ENCODE peak calls at places on chromosome 20, in five cellular contexts. B, X, Y, F and I are unnamed samples.

GRCh38 chr20:44039741-44040140 is 125.1 kb downstream of the TOX2 start:
- DNase-seq in B (no peak), X (no peak), Y (no peak), F (no peak), I (peak)

GRCh38 chr20:39893013-39893685 is 795.9 kb downstream of the MAFB start:
- DNase-seq in B (peak), X (no peak), Y (no peak), F (no peak), I (no peak)

GRCh38 chr20:54098044-54098443 is 27.6 kb upstream of the BCAS1 start:
- DNase-seq in B (no peak), X (no peak), Y (no peak), F (no peak), I (no peak)

GRCh38 chr20:60210779-60211617 is 252.8 kb downstream of the CDH26 start:
- DNase-seq in B (peak), X (peak), Y (peak), F (peak), I (peak)

GRCh38 chr20:32557284-32557683 is 27.8 kb downstream of the NOL4L start:
- DNase-seq in B (no peak), X (no peak), Y (no peak), F (no peak), I (no peak)

GRCh38 chr20:33673411-33674293 is 576 bp downstream of the NECAB3 start:
- DNase-seq in B (no peak), X (peak), Y (no peak), F (no peak), I (no peak)

GRCh38 chr20:62022575-62023139 is 43.0 kb downstream of the TAF4 start:
- DNase-seq in B (no peak), X (no peak), Y (no peak), F (no peak), I (no peak)

GRCh38 chr20:36768768-36769430 is 4.7 kb downstream of the DSN1 start:
- DNase-seq in B (no peak), X (no peak), Y (no peak), F (no peak), I (no peak)

GRCh38 chr20:16106191-16106849 is 466.9 kb downstream of the KIF16B start:
- DNase-seq in B (no peak), X (no peak), Y (no peak), F (no peak), I (no peak)

GRCh38 chr20:19757973-19758887 is at the start of gene RIN2:
- DNase-seq in B (peak), X (peak), Y (no peak), F (peak), I (peak)

GRCh38 chr20:62529916-62530642 is 54.3 kb upstream of the GATA5 start:
- DNase-seq in B (no peak), X (no peak), Y (no peak), F (no peak), I (no peak)

GRCh38 chr20:11891827-11892521 is 25.7 kb upstream of the BTBD3 start:
- DNase-seq in B (peak), X (peak), Y (peak), F (no peak), I (peak)

GRCh38 chr20:46663531-46663930 is 12.3 kb upstream of the SLC13A3 start:
- DNase-seq in B (no peak), X (no peak), Y (no peak), F (no peak), I (no peak)

GRCh38 chr20:56566621-56567020 is 33.6 kb downstream of the FAM209B start:
- DNase-seq in B (no peak), X (no peak), Y (no peak), F (no peak), I (no peak)

DNA sequence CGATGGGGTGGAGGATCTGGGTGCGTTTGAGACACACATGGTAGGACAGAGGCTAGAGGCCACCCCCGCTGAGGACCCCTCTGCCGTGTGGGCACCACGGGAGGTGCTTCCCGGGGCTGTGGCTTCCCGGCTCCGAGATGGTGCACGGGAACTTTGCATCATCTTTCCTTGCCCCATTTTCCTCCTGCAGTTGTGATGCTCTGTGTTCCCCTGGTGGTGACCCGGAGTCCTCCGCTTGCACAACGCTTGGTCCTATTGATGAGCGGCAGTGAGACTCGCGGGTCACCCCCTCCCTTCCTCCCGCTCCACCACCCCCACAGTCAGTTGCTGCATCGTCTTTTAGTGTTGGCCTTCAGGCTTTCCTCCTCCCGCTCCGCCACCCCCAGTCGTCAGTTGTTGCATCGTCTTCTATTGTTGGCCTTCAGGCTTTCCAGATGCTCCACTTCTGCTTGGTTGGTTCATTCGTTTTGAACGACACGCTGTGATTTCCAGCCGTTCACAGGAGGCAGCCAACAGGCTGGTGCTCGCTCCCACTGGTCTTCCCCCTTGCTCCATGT is 37.3 kb downstream of the PYGB start:
- DNase-seq in B (no peak), X (no peak), Y (no peak), F (peak), I (no peak)
- TF ChIP-seq CTCF in B (no peak), X (no peak), Y (no peak), F (no peak), I (peak)

GRCh38 chr20:10478930-10479329 is 43.8 kb downstream of the SLX4IP start:
- DNase-seq in B (no peak), X (no peak), Y (no peak), F (no peak), I (no peak)
- TF ChIP-seq CTCF in B (no peak), X (no peak), Y (no peak), F (no peak), I (no peak)

GRCh38 chr20:45325367-45325766 is 17.3 kb upstream of the MATN4 start:
- DNase-seq in B (no peak), X (no peak), Y (no peak), F (no peak), I (no peak)

GRCh38 chr20:45323731-45324130 is 15.6 kb upstream of the MATN4 start:
- DNase-seq in B (peak), X (peak), Y (no peak), F (no peak), I (no peak)

GRCh38 chr20:45318948-45319347 is 10.8 kb upstream of the MATN4 start:
- DNase-seq in B (no peak), X (no peak), Y (no peak), F (no peak), I (no peak)

GRCh38 chr20:45320948-45321595 is 13.0 kb upstream of the MATN4 start:
- DNase-seq in B (no peak), X (no peak), Y (peak), F (no peak), I (no peak)

GRCh38 chr20:45322952-45323383 is 14.9 kb upstream of the MATN4 start:
- DNase-seq in B (no peak), X (no peak), Y (peak), F (no peak), I (no peak)
- TF ChIP-seq CTCF in B (no peak), X (peak), Y (peak), F (no peak), I (no peak)

DNA sequence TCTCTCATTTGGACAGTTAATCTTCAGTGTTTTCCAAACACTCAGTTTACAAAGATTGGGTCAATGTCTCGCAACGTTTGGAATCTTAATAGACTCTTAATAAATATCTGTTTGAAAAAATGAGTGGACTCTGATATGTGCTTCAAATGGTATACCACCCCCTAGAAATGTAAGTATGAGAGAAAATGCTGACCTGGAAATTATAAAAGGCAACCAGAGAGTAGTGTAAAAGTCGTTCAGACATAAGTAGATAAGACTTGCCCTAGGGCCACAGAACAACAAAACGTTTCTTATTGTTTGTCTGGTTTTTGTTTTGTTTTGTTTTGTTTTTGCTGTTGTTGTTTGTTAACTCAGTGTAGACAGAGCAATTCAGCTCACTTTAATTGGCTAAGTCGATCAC is 97.4 kb upstream of the SPTLC3 start:
- DNase-seq in B (no peak), X (no peak), Y (no peak), F (no peak), I (no peak)
- TF ChIP-seq CTCF in B (no peak), X (no peak), Y (no peak), F (no peak), I (no peak)

GRCh38 chr20:48698507-48699267 is 129.1 kb downstream of the PREX1 start:
- DNase-seq in B (no peak), X (no peak), Y (no peak), F (no peak), I (no peak)
- TF ChIP-seq CTCF in B (no peak), X (no peak), Y (no peak), F (no peak), I (no peak)

GRCh38 chr20:52048365-52048764 is 143.2 kb downstream of the ZFP64 start:
- DNase-seq in B (no peak), X (no peak), Y (no peak), F (no peak), I (no peak)

GRCh38 chr20:52056203-52057062 is 135.1 kb downstream of the ZFP64 start:
- DNase-seq in B (peak), X (peak), Y (no peak), F (no peak), I (no peak)

GRCh38 chr20:52049001-52049731 is 142.4 kb downstream of the ZFP64 start:
- DNase-seq in B (no peak), X (no peak), Y (no peak), F (no peak), I (no peak)

GRCh38 chr20:52054123-52054522 is 137.5 kb downstream of the ZFP64 start:
- DNase-seq in B (no peak), X (no peak), Y (peak), F (no peak), I (no peak)
- TF ChIP-seq CTCF in B (no peak), X (no peak), Y (no peak), F (no peak), I (no peak)

DNA sequence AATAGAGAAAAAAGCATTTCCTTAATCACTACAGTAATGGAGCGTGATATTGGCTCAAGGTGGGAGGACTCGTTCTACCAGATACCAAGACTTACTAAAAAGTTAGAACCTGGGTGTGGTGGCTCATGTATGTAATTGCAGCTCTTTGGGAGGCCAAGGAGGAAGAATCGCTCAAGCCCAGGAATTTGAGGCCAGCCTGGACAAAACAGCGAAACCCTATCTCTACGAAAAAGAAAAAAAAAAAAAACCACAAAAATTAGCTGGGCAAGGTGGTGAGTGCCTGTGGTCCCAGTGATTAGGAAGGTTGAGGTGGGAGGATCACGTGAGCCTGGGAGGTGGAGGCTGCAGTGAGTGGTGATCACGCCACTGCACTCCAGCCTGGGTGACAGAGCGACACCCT is 24.0 kb upstream of the ATRN start:
- DNase-seq in B (no peak), X (peak), Y (no peak), F (no peak), I (no peak)
- TF ChIP-seq CTCF in B (no peak), X (no peak), Y (no peak), F (no peak), I (no peak)

DNA sequence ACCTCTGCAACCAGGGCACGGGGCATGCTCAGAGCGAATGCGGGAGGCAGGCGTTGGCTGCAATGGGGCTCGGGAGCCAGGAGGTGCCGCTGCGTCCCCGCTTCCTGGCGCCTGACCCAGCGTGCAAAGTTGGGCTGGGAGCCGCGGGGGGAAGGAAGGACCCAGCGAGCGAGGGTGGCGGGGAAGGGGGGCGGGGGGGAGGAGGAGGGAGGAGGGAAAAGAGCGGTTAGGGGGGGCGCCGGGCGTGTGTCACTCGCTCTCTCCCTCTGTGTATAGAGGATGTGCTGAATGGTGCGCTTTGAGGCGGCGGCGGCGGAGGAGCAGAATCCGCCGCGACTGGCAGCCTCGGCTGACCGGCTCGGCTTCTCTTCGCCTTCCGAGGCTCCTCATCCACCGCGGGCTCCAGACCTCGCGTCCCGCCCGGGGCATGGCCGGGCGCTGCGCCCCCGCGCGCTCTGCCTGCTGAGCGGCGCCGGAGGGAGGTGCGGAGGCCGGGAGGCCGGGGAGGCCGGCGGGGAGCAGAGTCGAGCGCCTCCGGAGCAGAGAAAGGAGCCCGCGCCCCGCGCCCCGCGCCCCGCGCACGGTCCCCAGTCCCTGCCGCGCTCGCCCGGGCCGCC is at the start of gene PLCB1:
- DNase-seq in B (peak), X (peak), Y (peak), F (peak), I (peak)
- TF ChIP-seq CTCF in B (peak), X (peak), Y (peak), F (peak), I (peak)

DNA sequence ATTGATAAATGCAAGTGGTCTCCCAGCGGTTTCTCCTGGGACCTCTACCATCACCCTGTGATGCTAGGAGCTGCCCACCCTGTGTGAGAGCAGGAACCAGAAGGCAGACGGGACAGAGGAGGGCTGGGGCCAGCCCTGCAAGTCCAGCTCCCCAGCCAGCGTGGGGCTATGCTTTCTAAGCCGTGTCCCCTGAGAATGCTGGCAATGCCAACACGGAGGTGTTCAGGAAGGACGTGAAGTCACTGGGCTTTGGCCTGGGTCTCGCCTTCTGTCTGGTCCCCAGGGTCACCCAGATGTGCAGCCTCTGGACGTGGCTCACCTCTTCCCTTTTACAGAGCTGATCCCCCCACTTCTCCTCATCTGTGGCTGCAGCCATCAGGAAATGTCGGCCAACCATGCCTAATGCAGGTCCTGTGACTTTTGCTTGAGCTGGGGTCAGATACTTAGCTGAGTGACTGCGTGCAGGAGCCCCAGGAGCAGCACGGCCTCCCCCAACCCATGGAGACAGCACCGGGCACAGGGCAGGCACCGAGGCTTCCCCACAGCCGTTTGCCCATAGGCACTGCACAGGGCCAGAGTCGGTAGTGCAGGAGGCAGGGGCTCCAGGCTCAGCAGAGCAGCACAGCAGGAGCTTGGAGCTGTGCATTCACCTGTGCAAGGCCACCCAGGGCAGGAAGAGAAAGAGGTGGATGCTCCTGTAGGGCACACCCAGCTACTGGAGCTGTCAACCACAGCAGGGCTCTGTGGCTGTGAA is 66.2 kb downstream of the GNAS-AS1 start:
- DNase-seq in B (no peak), X (no peak), Y (no peak), F (no peak), I (no peak)
- TF ChIP-seq CTCF in B (no peak), X (no peak), Y (no peak), F (no peak), I (no peak)

DNA sequence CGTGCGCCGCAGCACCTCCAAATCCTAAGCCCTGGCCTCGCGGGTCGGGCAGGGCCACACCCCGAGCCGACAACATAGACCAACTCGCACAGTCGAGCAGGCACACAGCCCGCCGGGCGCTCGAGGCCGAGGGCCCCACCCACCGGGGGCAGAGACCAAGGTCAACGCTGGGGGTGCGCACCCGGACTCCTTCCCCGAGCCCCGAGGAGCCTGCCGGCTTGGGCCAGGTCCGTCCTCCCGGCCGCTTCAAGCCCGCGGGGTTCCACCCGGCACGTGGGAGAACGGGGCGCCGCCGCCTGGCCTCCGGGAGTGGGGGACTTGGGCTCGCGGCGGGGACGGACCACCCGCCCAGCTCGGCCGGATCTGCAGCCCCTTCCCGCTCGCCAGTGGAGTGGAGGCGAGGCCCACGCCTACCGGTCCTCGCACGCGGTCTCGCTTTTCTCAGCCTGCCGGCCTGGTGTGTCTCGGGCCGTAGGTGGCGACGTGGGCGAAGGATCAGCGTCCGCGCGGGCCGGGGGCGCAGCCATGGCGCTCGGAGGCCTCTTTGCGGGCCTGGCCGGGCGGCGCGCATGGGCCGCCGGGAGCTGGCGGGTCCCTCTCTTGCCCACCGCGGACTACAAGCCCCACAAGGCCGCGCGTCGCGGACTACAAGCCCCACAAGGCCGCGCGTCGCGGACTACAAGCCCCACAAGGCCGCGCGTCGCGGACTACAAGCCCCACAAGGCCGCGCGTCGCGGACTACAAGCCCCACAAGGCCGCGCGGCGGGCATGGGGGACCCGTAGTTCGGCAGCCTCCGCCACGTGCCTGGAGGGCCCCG is at the start of gene UCKL1:
- DNase-seq in B (peak), X (peak), Y (peak), F (peak), I (peak)
- TF ChIP-seq CTCF in B (no peak), X (peak), Y (no peak), F (no peak), I (peak)